ENCODE peak calls at places on chromosomes 16 and 17, in six cellular contexts. G is left ventricle myocardium inferior, K is transverse colon, A is heart left ventricle, W is IMR-90, V is PC-3. F is an unnamed sample. For H3K9me3 and H3K36me3, the result is how much of the 10 kb centered on the place peaks cover.

GRCh38 chr17:12088035-12088434 is 67.4 kb downstream of the MAP2K4 start:
- DNase-seq in G (no peak), K (no peak), A (no peak), W (no peak), V (no peak), F (no peak)

GRCh38 chr17:82003411-82004381 is 19.0 kb downstream of the CENPX start:
- DNase-seq in G (no peak), K (peak), A (peak), W (peak), V (peak), F (peak)

GRCh38 chr16:324451-325334 is 27.8 kb downstream of the AXIN1 start:
- DNase-seq in G (peak), K (peak), A (no peak), W (no peak), V (no peak), F (no peak)

GRCh38 chr17:45983614-45984310 is 15.3 kb upstream of the STH start:
- DNase-seq in G (no peak), K (no peak), A (no peak), W (no peak), V (no peak), F (no peak)

GRCh38 chr17:79915850-79916430 is 76.7 kb upstream of the CBX4 start:
- DNase-seq in G (no peak), K (peak), A (peak), W (peak), V (peak), F (peak)

GRCh38 chr17:17810374-17811248 is 26.2 kb downstream of the SREBF1 start:
- DNase-seq in G (no peak), K (no peak), A (no peak), W (no peak), V (no peak), F (no peak)

GRCh38 chr17:15026088-15026487 is 239.0 kb downstream of the PMP22 start:
- DNase-seq in G (no peak), K (no peak), A (no peak), W (no peak), V (no peak), F (no peak)

GRCh38 chr16:12239953-12240485 is 263.5 kb downstream of the SNX29 start:
- DNase-seq in G (no peak), K (no peak), A (no peak), W (peak), V (no peak), F (peak)

GRCh38 chr17:55159251-55159650 is 105.5 kb upstream of the HLF start:
- DNase-seq in G (no peak), K (no peak), A (no peak), W (peak), V (peak), F (no peak)

GRCh38 chr17:31269597-31269996 is 27.4 kb downstream of the OMG start:
- DNase-seq in G (no peak), K (no peak), A (peak), W (peak), V (peak), F (peak)

GRCh38 chr17:77388384-77389306 is 247.9 kb downstream of the SEC14L1 start:
- DNase-seq in G (no peak), K (no peak), A (no peak), W (no peak), V (no peak), F (no peak)
- H3K4me3 ChIP-seq in G (peak), K (no peak), A (peak), W (no peak), V (no peak), F (no peak)

GRCh38 chr17:69735285-69735684 is 320.8 kb downstream of the MAP2K6 start:
- DNase-seq in G (no peak), K (no peak), A (no peak), W (no peak), V (no peak), F (no peak)
- H3K9me3 ChIP-seq in G (under half), K (under half), A (under half), W (under half), V (under half), F (under half)

DNA sequence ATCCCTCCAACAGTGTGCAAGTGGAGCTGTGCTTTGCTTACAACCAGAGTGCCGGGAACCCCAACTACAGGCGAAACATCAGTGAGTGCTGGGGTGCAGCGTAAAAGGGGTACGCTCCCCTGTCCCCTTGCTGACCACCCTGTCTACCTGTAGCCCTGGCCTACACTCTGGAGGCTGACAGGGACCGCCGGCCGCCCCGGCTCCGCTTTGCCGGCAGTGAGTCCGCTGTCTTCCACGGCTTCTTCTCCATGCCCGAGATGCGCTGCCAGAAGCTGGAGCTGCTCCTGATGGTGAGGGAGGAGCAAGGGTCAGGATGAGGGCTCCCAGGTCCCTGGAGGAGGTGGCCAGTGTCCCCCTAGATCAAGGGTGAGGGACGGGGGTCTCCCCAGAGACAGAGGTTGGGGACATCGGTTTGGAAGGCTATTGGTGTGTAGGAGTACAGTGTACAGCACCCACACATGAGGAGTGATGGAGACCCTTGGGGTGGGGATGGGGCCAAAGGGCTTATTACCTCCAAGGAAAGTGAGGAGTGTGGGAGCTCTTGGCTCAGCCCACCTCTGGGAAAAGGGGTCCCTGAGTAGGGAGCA is 19.6 kb upstream of the PDK2 start:
- DNase-seq in G (no peak), K (no peak), A (no peak), W (no peak), V (no peak), F (no peak)
- H3K36me3 ChIP-seq in G (half or more), K (half or more), A (half or more), W (half or more), V (half or more), F (half or more)

DNA sequence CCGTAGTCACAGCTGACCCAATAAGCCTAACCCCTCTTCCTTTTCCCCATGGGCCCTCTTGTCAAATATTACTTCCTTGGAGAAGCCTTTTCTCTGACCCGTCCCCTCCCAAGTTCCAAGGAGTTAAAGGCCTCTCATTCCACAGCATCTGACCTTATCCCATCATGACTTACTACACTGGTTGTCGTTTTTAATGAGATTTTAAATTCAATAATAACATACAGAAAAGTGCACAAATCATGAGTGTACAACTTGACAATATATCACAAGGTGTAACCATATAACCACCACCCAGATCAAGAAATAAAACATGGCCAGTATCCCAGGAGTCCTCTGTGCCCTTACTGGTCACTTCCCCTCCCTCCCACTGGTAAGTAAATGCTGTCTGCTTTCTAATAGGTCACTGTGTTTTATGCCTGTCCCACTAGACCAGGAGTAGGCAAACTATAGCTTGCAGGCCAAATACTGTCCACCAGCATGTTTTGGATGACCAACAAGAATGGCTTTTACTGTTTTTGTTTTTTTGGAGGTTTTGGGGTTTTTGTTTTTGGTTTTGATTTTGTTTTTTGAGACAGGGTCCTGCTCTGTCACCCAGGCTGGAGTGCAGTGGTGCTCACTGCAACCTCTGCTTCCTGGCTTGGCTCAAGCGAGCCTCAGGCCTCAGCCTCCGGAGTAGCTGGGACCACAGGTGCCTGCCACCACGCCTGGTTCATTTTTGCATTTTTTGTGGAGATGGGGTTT is 1.2 kb upstream of the FDXR start:
- DNase-seq in G (no peak), K (no peak), A (no peak), W (no peak), V (peak), F (no peak)
- H3K4me3 ChIP-seq in G (peak), K (peak), A (peak), W (peak), V (peak), F (peak)

GRCh38 chr16:35197656-35198055 is 1738.2 kb downstream of the TP53TG3F start:
- DNase-seq in G (no peak), K (no peak), A (no peak), W (no peak), V (no peak), F (no peak)
- H3K9me3 ChIP-seq in G (under half), K (under half), A (under half), W (under half), V (under half), F (under half)

GRCh38 chr16:23524886-23525285 is 14.6 kb upstream of the GGA2 start:
- DNase-seq in G (no peak), K (no peak), A (no peak), W (no peak), V (no peak), F (no peak)
- H3K36me3 ChIP-seq in G (half or more), K (under half), A (half or more), W (half or more), V (under half), F (half or more)

GRCh38 chr16:7688811-7689210 is 356.2 kb downstream of the RBFOX1 start:
- DNase-seq in G (no peak), K (no peak), A (no peak), W (no peak), V (no peak), F (no peak)
- H3K4me3 ChIP-seq in G (no peak), K (no peak), A (no peak), W (no peak), V (no peak), F (no peak)

GRCh38 chr16:89507834-89508590 is at the start of gene SPG7:
- DNase-seq in G (peak), K (peak), A (peak), W (peak), V (peak), F (peak)
- H3K9me3 ChIP-seq in G (under half), K (under half), A (under half), W (under half), V (under half), F (under half)

F was measured in MG63.